ENCODE peak calls at places on chromosomes 4 and X, in ten cellular contexts. O, S, R, N, D, I, F, W, A and P are unnamed samples.

GRCh38 chr4:105556175-105556574 is 3.8 kb downstream of the ARHGEF38 start:
- DNase-seq in O (no peak), S (no peak), R (no peak), N (no peak), D (no peak), I (no peak), F (no peak), W (no peak), A (no peak), P (no peak)

GRCh38 chrX:51334276-51334675 is 1.7 kb downstream of the NUDT10 start:
- DNase-seq in O (no peak), S (no peak), R (no peak), N (no peak), D (no peak), I (no peak), F (no peak), W (no peak), A (no peak), P (no peak)

GRCh38 chr4:37324526-37324925 is 80.0 kb downstream of the NWD2 start:
- DNase-seq in O (no peak), S (no peak), R (no peak), N (no peak), D (no peak), I (no peak), F (no peak), W (no peak), A (no peak), P (no peak)

GRCh38 chr4:52925531-52925968 is 63.4 kb downstream of the RASL11B start:
- DNase-seq in O (no peak), S (peak; percentile 7), R (no peak), N (no peak), D (no peak), I (no peak), F (no peak), W (no peak), A (no peak), P (no peak)

GRCh38 chr4:113869743-113870375 is 108.3 kb upstream of the CAMK2D start:
- DNase-seq in O (peak; percentile 64), S (peak; percentile 22), R (no peak), N (no peak), D (peak; percentile 69), I (no peak), F (peak; percentile 12), W (no peak), A (no peak), P (no peak)

GRCh38 chr4:80027611-80028010 is 45.4 kb downstream of the ANTXR2 start:
- DNase-seq in O (no peak), S (no peak), R (no peak), N (no peak), D (no peak), I (no peak), F (no peak), W (no peak), A (no peak), P (no peak)

GRCh38 chr4:179196511-179196910 is 1754.3 kb upstream of the AGA start:
- DNase-seq in O (no peak), S (peak; percentile 0), R (no peak), N (no peak), D (peak; percentile 42), I (no peak), F (no peak), W (no peak), A (no peak), P (peak; percentile 30)

GRCh38 chrX:121504148-121504547 is 456.7 kb downstream of the GLUD2 start:
- DNase-seq in O (no peak), S (no peak), R (no peak), N (no peak), D (no peak), I (no peak), F (no peak), W (no peak), A (no peak), P (no peak)

GRCh38 chrX:150157291-150157690 is 205.8 kb upstream of the MAMLD1 start:
- DNase-seq in O (no peak), S (no peak), R (peak; percentile 40), N (no peak), D (no peak), I (no peak), F (no peak), W (no peak), A (no peak), P (no peak)

GRCh38 chr4:39427477-39428119 is 20.9 kb downstream of the KLB start:
- DNase-seq in O (no peak), S (no peak), R (no peak), N (no peak), D (no peak), I (no peak), F (no peak), W (no peak), A (no peak), P (no peak)

GRCh38 chr4:21645776-21646175 is 302.8 kb downstream of the KCNIP4 start:
- DNase-seq in O (no peak), S (no peak), R (no peak), N (no peak), D (no peak), I (no peak), F (no peak), W (no peak), A (no peak), P (no peak)

GRCh38 chr4:172601195-172601594 is 567.4 kb upstream of the GALNT7 start:
- DNase-seq in O (no peak), S (no peak), R (no peak), N (no peak), D (no peak), I (no peak), F (no peak), W (no peak), A (no peak), P (no peak)

GRCh38 chr4:172599554-172599953 is 569.1 kb upstream of the GALNT7 start:
- DNase-seq in O (no peak), S (no peak), R (no peak), N (no peak), D (no peak), I (no peak), F (no peak), W (no peak), A (no peak), P (no peak)

DNA sequence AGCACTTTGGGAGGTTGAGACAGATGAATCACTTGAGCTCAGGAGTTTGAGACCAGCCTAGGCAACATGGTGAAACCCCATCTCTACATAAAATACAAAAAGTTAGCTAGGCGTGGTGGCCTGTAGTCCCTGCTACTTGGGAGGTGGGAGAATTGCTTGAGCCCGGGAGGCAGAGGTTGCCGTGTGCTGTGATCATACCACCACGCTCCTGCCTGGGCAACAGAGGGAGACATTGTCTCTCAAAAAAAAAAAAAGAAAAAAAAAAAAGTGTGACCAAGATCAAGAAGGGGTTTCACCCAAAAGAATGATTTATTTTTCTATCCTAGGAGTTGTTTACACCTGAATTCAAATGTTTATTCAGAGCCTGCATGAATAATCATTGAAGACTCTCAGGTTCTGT is 572.4 kb upstream of the GALNT7 start:
- DNase-seq in O (no peak), S (no peak), R (no peak), N (no peak), D (no peak), I (no peak), F (peak; percentile 6), W (no peak), A (no peak), P (no peak)
- TF ChIP-seq CTCF in O (no peak), S (no peak), R (no peak), N (no peak), D (no peak), I (no peak), F (peak; percentile 42), W (no peak), A (no peak), P (no peak)

GRCh38 chr4:120672558-120673147 is 249.9 kb downstream of the PRDM5 start:
- DNase-seq in O (no peak), S (no peak), R (no peak), N (no peak), D (peak; percentile 33), I (no peak), F (no peak), W (no peak), A (no peak), P (no peak)
- TF ChIP-seq CTCF in O (no peak), S (no peak), R (no peak), N (no peak), D (no peak), I (no peak), F (no peak), W (no peak), A (no peak), P (no peak)

GRCh38 chr4:119209586-119209985 is 2.9 kb upstream of the USP53 start:
- DNase-seq in O (no peak), S (no peak), R (no peak), N (no peak), D (no peak), I (no peak), F (no peak), W (no peak), A (no peak), P (no peak)

GRCh38 chr4:119211856-119212250 is 660 bp upstream of the USP53 start:
- DNase-seq in O (no peak), S (no peak), R (no peak), N (no peak), D (no peak), I (no peak), F (no peak), W (no peak), A (no peak), P (no peak)

GRCh38 chr4:119210760-119211159 is 1.8 kb upstream of the USP53 start:
- DNase-seq in O (no peak), S (peak; percentile 50), R (no peak), N (no peak), D (no peak), I (no peak), F (no peak), W (no peak), A (no peak), P (no peak)

GRCh38 chr4:119212251-119212963 is at the start of gene USP53:
- DNase-seq in O (peak; percentile 96), S (peak; percentile 99), R (peak; percentile 97), N (peak; percentile 94), D (peak; percentile 99), I (peak; percentile 95), F (peak; percentile 99), W (peak; percentile 99), A (peak; percentile 100), P (peak; percentile 99)

DNA sequence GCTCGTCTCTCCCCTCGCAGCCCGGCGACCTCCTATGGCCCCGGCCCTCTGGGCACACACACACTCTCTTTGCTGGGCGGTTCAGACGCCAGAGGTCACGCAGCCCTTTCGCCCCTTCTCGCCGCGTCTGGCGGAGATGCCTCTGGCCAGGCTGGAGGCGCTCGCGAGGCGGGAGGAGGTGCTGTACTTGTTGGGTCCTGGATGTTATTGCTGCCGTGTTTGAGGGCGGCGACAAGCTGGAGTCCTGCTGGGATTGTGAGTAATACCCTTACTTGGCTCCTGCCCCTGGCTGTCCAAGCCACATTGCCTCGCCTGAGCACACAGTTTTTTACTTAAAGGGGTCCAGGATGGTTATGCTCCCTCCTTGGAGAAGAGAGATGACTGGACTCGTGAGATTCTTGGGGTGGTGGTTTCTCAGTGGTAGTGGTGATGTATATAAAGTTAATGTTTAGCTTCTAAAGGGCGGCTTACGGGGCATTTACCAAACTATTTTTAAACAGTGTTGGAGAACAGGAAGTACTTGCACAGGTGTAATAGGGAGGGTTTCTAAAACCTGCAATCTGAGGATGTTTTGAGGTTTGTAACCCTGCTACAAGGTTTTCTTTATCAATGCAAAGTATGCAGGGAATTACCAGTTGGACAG is 572 bp downstream of the USP53 start:
- DNase-seq in O (no peak), S (peak; percentile 94), R (peak; percentile 69), N (peak; percentile 13), D (peak; percentile 97), I (peak; percentile 77), F (peak; percentile 90), W (peak; percentile 79), A (peak; percentile 87), P (peak; percentile 87)
- TF ChIP-seq CTCF in O (peak; percentile 67), S (peak; percentile 43), R (peak; percentile 52), N (no peak), D (peak; percentile 66), I (peak; percentile 17), F (peak; percentile 4), W (no peak), A (no peak), P (no peak)

GRCh38 chr4:173259310-173259709 is 74.8 kb downstream of the HMGB2 start:
- DNase-seq in O (no peak), S (no peak), R (no peak), N (no peak), D (no peak), I (no peak), F (no peak), W (no peak), A (no peak), P (no peak)
- TF ChIP-seq CTCF in O (peak; percentile 7), S (peak; percentile 16), R (peak; percentile 30), N (no peak), D (peak; percentile 33), I (no peak), F (no peak), W (no peak), A (no peak), P (peak; percentile 39)